ENCODE peak calls at places on chromosomes 1 and 21, in four cellular contexts. P, C, G and O are unnamed samples. For H3K4me1, the result is how much of the 10 kb centered on the place peaks cover.

GRCh38 chr1:22117851-22118250 is 25.0 kb downstream of the WNT4 start:
- DNase-seq in P (no peak), C (no peak), G (no peak), O (peak)

GRCh38 chr1:241518447-241519307 is 878 bp downstream of the FH start:
- DNase-seq in P (no peak), C (no peak), G (peak), O (no peak)

GRCh38 chr21:34790834-34791233 is 122.0 kb downstream of the CLIC6 start:
- DNase-seq in P (no peak), C (no peak), G (no peak), O (no peak)

GRCh38 chr1:173202430-173203145 is 4.5 kb downstream of the TNFSF4 start:
- DNase-seq in P (no peak), C (peak), G (peak), O (no peak)

GRCh38 chr1:229341811-229342304 is 989 bp downstream of the CCSAP start:
- DNase-seq in P (no peak), C (peak), G (peak), O (peak)

GRCh38 chr1:83882906-83883305 is 116.0 kb downstream of the TTLL7 start:
- DNase-seq in P (no peak), C (no peak), G (peak), O (no peak)

GRCh38 chr1:212486591-212486963 is 53.9 kb downstream of the NENF start:
- DNase-seq in P (no peak), C (no peak), G (no peak), O (no peak)

GRCh38 chr1:30696831-30697230 is 26.6 kb downstream of the MATN1 start:
- DNase-seq in P (no peak), C (no peak), G (no peak), O (no peak)

GRCh38 chr1:219954052-219954451 is 25.7 kb upstream of the SLC30A10 start:
- DNase-seq in P (no peak), C (no peak), G (no peak), O (no peak)

GRCh38 chr1:112383759-112384370 is 12.1 kb upstream of the CTTNBP2NL start:
- DNase-seq in P (no peak), C (no peak), G (no peak), O (no peak)

GRCh38 chr1:41639332-41639936 is 155.0 kb upstream of the EDN2 start:
- DNase-seq in P (no peak), C (no peak), G (no peak), O (no peak)

GRCh38 chr21:34180826-34181359 is 107.5 kb downstream of the MRPS6 start:
- DNase-seq in P (no peak), C (peak), G (no peak), O (no peak)

GRCh38 chr1:217585577-217585976 is 45.3 kb downstream of the GPATCH2 start:
- DNase-seq in P (no peak), C (no peak), G (no peak), O (no peak)

GRCh38 chr1:1461721-1462317 is 9.7 kb upstream of the ATAD3B start:
- DNase-seq in P (no peak), C (no peak), G (no peak), O (no peak)
- H3K4me1 ChIP-seq in P (under half), C (under half), G (under half), O (under half)

DNA sequence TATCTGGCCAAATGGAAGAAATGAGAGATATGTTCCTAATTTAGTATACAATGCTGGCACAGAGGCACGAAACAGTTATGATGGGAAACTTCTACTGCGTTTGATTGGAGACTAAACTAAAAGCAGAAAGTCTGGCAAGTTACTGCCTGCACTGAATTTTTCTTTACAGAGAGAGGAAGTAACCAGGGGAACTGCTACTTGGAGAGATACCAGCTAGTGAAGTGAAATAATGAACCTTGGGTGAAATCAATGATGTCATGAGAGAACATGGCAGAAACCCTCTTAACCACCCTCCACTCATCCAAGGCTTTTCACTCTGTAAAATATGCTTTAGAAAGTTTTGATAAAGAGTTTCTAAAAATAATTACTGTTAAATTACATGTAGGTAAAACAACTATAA is 29.3 kb downstream of the NIBAN1 start:
- DNase-seq in P (no peak), C (no peak), G (no peak), O (no peak)
- H3K4me1 ChIP-seq in P (half or more), C (under half), G (under half), O (under half)

DNA sequence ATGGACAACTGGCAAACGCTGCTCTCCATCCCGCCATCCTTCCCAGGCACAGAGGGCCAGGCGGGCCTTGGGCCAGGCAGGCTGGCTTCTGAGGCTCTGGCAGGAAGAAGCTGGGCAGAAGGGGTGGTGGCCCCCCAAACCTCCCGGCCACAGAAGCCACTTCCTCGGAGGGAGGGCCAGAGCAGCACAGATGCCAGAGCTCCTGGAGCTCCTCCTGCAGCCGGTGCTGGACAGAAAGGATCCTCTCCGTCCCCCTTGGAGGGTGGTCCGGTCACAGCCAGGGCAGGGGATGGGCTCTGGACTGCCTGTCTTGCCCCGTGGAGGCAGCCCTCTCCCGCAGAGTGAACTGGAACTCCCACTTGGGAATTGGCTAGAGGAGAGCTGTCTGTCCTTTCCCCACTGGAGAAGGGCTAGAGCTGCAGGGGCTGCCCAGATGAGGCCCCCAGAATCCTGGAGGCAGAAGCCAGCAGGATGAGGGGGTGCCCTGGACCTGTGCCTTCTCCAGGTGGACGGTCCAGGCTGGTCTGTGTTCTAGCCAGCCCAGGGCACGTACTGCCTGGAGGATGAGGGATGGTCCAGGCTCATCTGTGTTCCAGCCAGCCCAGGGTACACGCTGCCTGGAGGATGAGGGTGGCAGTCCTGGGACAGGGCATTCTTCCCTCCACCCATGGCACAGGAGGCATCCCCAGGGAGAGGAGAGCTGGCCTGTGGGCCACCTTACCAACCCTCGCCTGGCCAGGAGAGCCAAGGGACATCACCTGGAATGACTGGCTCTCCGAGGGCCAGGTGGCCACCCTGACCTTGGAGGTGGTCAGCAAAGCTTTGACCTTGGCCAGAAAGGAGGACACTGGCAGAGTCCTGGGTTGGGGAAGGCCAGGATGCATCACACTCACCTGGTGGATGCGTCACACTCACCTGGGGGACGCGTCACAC is 47.3 kb upstream of the ACTRT2 start:
- DNase-seq in P (no peak), C (no peak), G (no peak), O (no peak)
- H3K4me1 ChIP-seq in P (under half), C (under half), G (under half), O (under half)

DNA sequence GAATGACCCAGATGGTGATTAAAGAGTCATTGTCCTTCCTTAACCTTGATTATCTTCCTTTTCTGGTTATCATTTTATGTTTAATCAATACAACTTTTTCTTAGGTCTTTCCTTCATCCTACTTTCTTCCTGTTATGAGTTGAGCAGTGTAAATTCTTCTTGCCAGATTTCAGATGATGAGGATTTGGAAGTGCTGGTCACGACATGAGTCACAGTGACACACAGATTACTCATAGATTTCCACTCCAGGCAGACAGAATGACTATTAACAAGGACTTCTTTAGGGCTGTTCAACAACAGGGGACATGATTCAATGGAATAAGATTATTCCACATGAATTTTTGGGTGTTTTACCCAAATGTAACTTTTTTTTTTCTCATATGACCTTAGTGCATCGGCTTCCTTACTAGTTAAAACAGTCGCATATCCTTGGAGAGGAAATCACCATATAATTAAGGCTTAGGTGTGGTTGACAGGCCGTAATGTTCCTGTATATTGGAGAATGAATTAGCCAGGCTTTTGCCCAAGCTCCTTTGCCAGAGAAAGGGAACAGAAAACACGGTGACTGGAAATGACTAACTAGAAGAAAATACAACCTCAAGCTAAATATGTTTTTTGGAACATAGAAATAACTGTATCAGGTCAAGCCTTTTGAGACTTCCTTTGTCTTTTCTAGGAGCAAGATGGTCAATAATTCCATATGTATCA is 44.2 kb downstream of the PRRX1 start:
- DNase-seq in P (no peak), C (no peak), G (no peak), O (peak)
- H3K4me1 ChIP-seq in P (under half), C (under half), G (under half), O (under half)

GRCh38 chr1:145747398-145748247 is 28.3 kb downstream of the CD160 start:
- DNase-seq in P (no peak), C (no peak), G (no peak), O (no peak)
- H3K4me1 ChIP-seq in P (under half), C (under half), G (under half), O (under half)

DNA sequence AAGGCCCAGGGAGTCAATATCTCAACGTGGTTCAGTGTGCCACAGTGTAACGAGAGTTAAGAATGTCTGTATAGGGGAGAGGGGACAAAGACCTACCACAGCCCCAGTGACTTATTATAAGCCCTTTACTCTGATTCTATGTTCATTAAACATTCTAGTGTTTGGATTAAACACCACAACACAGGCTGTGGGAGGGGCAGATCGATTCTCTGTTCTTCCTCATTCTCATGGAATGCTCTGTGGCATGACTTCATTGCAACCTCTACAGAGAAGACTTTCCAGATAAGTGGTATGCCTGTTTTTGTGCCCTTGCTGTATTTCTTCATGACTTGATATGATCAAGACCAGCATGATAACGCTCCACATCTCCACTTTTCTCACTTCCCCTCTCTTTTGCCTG is 39.0 kb upstream of the CD5L start:
- DNase-seq in P (no peak), C (no peak), G (no peak), O (no peak)
- H3K4me1 ChIP-seq in P (under half), C (under half), G (under half), O (under half)